ENCODE peak calls at places on chromosome 22, in nine cellular contexts. U, G, R, S, K, V, L, Q and A are unnamed samples.

GRCh38 chr22:50269573-50270301 is 443 bp downstream of the MAPK11 start:
- DNase-seq in G (no peak), R (no peak), K (no peak), L (no peak), Q (no peak), U (peak), S (no peak), V (peak), A (no peak)

GRCh38 chr22:46638601-46639431 is 18.6 kb downstream of the GRAMD4 start:
- DNase-seq in G (no peak), L (no peak), V (no peak), Q (no peak), U (no peak), K (no peak), R (no peak), S (peak), A (no peak)

GRCh38 chr22:19962909-19963806 is 21.5 kb upstream of the TXNRD2 start:
- DNase-seq in G (no peak), R (no peak), K (peak), U (peak), L (peak), V (no peak), Q (no peak), S (peak), A (no peak)

GRCh38 chr22:46652930-46653331 is 32.7 kb downstream of the GRAMD4 start:
- DNase-seq in S (no peak), V (peak), Q (no peak), G (no peak), U (peak), K (no peak), L (no peak), R (no peak), A (no peak)

GRCh38 chr22:50173221-50173982 is 2.9 kb downstream of the PANX2 start:
- DNase-seq in V (no peak), K (no peak), S (no peak), G (no peak), R (no peak), U (no peak), Q (no peak), L (no peak), A (no peak)

GRCh38 chr22:35549338-35549737 is 8.7 kb downstream of the RASD2 start:
- DNase-seq in U (no peak), G (no peak), K (no peak), R (no peak), L (no peak), Q (no peak), S (no peak), V (peak), A (no peak)

GRCh38 chr22:20777420-20778177 is 3.7 kb downstream of the SERPIND1 start:
- DNase-seq in S (no peak), G (no peak), U (peak), L (peak), K (no peak), V (no peak), Q (no peak), R (peak), A (no peak)

GRCh38 chr22:43890901-43891331 is 897 bp downstream of the PNPLA5 start:
- DNase-seq in G (no peak), U (peak), V (no peak), Q (no peak), L (no peak), R (no peak), K (no peak), S (no peak), A (no peak)

GRCh38 chr22:35861451-35861850 is 143.8 kb downstream of the APOL5 start:
- DNase-seq in U (no peak), S (no peak), R (no peak), V (no peak), K (no peak), G (no peak), L (no peak), Q (no peak), A (no peak)

GRCh38 chr22:22032099-22032905 is 49.7 kb upstream of the TOP3B start:
- DNase-seq in U (no peak), G (no peak), L (no peak), S (no peak), V (no peak), Q (no peak), R (no peak), K (no peak), A (no peak)

GRCh38 chr22:19810381-19811141 is 44.1 kb downstream of the GNB1L start:
- DNase-seq in S (no peak), U (peak), V (no peak), L (peak), K (no peak), Q (no peak), G (no peak), R (peak), A (no peak)

GRCh38 chr22:45905924-45906865 is 70.8 kb downstream of the WNT7B start:
- DNase-seq in G (peak), L (no peak), R (peak), U (peak), K (no peak), Q (no peak), V (peak), S (no peak), A (no peak)

GRCh38 chr22:19149047-19149883 is 827 bp downstream of the GSC2 start:
- DNase-seq in U (peak), L (peak), R (no peak), Q (no peak), S (no peak), K (no peak), V (no peak), G (no peak), A (no peak)

GRCh38 chr22:50183141-50183971 is 2.4 kb upstream of the TRABD start:
- DNase-seq in U (no peak), V (no peak), K (no peak), G (no peak), R (no peak), L (no peak), Q (no peak), S (no peak), A (no peak)

GRCh38 chr22:20531404-20532181 is 24.2 kb downstream of the MED15 start:
- DNase-seq in S (peak), G (no peak), R (no peak), K (peak), L (peak), V (peak), Q (no peak), U (peak), A (peak)

GRCh38 chr22:43406186-43406790 is 5.5 kb upstream of the MPPED1 start:
- DNase-seq in G (no peak), R (no peak), U (no peak), Q (no peak), K (no peak), V (no peak), L (no peak), S (no peak), A (no peak)

GRCh38 chr22:45308624-45309421 is 911 bp upstream of the FAM118A start:
- DNase-seq in S (no peak), V (no peak), G (no peak), L (peak), U (no peak), R (no peak), K (no peak), Q (no peak), A (peak)

GRCh38 chr22:44403930-44404329 is 91.2 kb upstream of the SHISAL1 start:
- DNase-seq in U (no peak), V (no peak), S (no peak), K (no peak), Q (no peak), L (no peak), G (no peak), R (no peak), A (no peak)

GRCh38 chr22:30307026-30307574 is 17.8 kb upstream of the CASTOR1 start:
- DNase-seq in L (no peak), U (no peak), S (no peak), K (no peak), V (no peak), Q (no peak), G (no peak), R (no peak), A (no peak)

GRCh38 chr22:20606041-20606783 is 98.8 kb downstream of the MED15 start:
- DNase-seq in L (peak), K (peak), U (peak), G (no peak), V (peak), S (peak), Q (peak), R (peak), A (no peak)

GRCh38 chr22:35711336-35711735 is 6.3 kb upstream of the APOL5 start:
- DNase-seq in U (no peak), Q (peak), L (no peak), G (no peak), K (no peak), S (no peak), R (no peak), V (no peak), A (no peak)

GRCh38 chr22:46456818-46457163 is 80.6 kb downstream of the CELSR1 start:
- DNase-seq in S (no peak), G (no peak), U (no peak), L (no peak), V (no peak), K (no peak), Q (no peak), R (no peak), A (no peak)

GRCh38 chr22:50715776-50716175 is 22.2 kb upstream of the ACR start:
- DNase-seq in K (no peak), V (no peak), G (no peak), U (no peak), S (no peak), L (no peak), Q (no peak), R (no peak), A (no peak)

GRCh38 chr22:49753961-49754673 is 73.6 kb downstream of the BRD1 start:
- DNase-seq in V (no peak), Q (no peak), S (no peak), K (no peak), U (no peak), G (no peak), R (no peak), L (no peak), A (no peak)

GRCh38 chr22:30399718-30400117 is 2.9 kb downstream of the SEC14L2 start:
- DNase-seq in K (no peak), G (no peak), S (no peak), U (no peak), V (no peak), Q (no peak), L (no peak), R (no peak), A (no peak)

GRCh38 chr22:43860831-43861230 is 1.5 kb downstream of the SULT4A1 start:
- DNase-seq in S (no peak), Q (no peak), K (no peak), G (no peak), L (peak), U (no peak), V (no peak), R (no peak), A (no peak)

GRCh38 chr22:20429254-20430100 is 8.1 kb downstream of the SCARF2 start:
- DNase-seq in Q (no peak), R (no peak), U (no peak), V (no peak), L (peak), K (peak), G (no peak), S (peak), A (no peak)

GRCh38 chr22:38415046-38415445 is 40.0 kb downstream of the KCNJ4 start:
- DNase-seq in R (no peak), S (no peak), K (no peak), U (no peak), V (no peak), L (no peak), G (no peak), Q (no peak), A (no peak)

GRCh38 chr22:45919504-45920286 is 57.3 kb downstream of the WNT7B start:
- DNase-seq in S (peak), R (no peak), Q (no peak), G (no peak), K (peak), L (no peak), V (no peak), U (no peak), A (no peak)

GRCh38 chr22:29269731-29270474 is 1.8 kb downstream of the EWSR1 start:
- DNase-seq in U (peak), Q (no peak), K (no peak), L (peak), R (no peak), G (no peak), V (no peak), S (no peak), A (no peak)

GRCh38 chr22:38504731-38505594 is 1.1 kb downstream of the DDX17 start:
- DNase-seq in R (no peak), V (peak), U (peak), G (no peak), L (peak), S (peak), Q (no peak), K (peak), A (no peak)

GRCh38 chr22:49897015-49897684 is 21.1 kb downstream of the ALG12 start:
- DNase-seq in G (no peak), R (no peak), U (no peak), S (no peak), V (no peak), K (no peak), Q (no peak), L (no peak), A (no peak)

GRCh38 chr22:30556388-30556787 is 9.8 kb upstream of the SEC14L6 start:
- DNase-seq in G (no peak), S (no peak), Q (no peak), L (no peak), K (no peak), R (no peak), V (no peak), U (no peak), A (no peak)

GRCh38 chr22:23305922-23306374 is 125.6 kb downstream of the BCR start:
- DNase-seq in G (peak), K (peak), U (peak), R (no peak), V (peak), Q (peak), S (peak), L (no peak), A (peak)
- H3K27ac ChIP-seq in G (peak), K (peak), U (peak), R (peak), V (peak), Q (no peak), S (peak), L (no peak), A (peak)

GRCh38 chr22:42365942-42366660 is 66.1 kb downstream of the NFAM1 start:
- DNase-seq in R (no peak), V (no peak), G (no peak), S (no peak), Q (no peak), K (no peak), U (no peak), L (no peak), A (no peak)
- H3K27ac ChIP-seq in R (no peak), V (no peak), G (peak), S (peak), Q (peak), K (no peak), U (no peak), L (peak), A (no peak)

GRCh38 chr22:26452236-26453016 is 23.4 kb downstream of the ASPHD2 start:
- DNase-seq in L (no peak), S (peak), Q (no peak), G (no peak), R (no peak), K (no peak), U (no peak), V (no peak), A (no peak)
- H3K27ac ChIP-seq in L (no peak), S (no peak), Q (no peak), G (no peak), R (no peak), K (no peak), U (no peak), V (no peak), A (peak)

DNA sequence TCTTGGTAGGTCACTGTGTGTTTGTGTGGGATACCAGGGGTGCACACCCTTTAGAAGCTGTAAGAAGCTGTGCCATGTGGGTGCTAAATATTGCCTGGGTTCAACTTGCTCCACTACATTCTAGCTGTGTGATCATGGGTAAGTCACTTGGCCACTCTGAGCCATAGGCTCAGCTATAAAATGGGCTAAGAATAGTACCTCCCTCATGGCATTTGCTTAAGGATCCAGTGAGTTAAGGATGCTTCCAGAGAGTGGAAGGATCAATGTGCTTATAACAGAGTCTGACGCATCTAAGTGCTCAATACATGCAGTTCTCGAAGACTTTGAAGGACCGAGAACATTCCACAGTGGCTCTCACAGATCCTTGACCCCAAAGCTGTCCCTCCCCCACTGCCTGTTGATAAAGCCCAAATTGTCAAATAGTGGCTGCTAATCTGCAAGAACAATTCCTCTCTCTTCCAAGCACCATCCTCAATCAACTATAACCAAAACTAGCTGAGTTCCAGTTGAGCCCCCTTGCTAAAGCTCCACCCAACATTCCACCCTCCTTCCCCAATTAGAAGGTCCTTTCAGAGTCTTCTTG is 13.2 kb upstream of the TMPRSS6 start:
- DNase-seq in S (no peak), K (no peak), G (no peak), V (no peak), L (peak), Q (no peak), R (no peak), U (no peak), A (no peak)
- H3K27ac ChIP-seq in S (no peak), K (no peak), G (no peak), V (no peak), L (no peak), Q (no peak), R (no peak), U (no peak), A (no peak)

DNA sequence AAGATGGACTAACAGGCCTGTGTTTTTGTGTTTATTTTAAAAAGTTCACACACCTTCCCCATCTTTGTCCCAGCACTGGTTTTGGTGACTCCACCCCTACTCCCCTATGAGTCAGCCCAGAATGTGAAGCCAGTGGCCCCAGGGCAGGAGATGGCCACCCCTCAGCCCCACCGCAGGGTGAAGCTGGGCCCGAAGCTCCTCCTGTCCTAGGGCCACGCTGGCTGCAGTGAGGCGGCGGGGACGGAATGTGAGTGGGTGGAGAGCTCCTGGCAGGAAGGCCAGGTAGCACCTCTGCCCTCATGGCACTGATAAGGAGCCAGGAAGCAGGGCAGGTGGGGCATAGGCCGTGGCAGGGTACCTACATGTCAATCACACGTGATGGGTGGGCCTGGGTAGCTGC is 39.9 kb downstream of the SGSM3 start:
- DNase-seq in V (no peak), L (peak), R (no peak), S (peak), U (peak), G (no peak), Q (no peak), K (no peak), A (no peak)
- H3K27ac ChIP-seq in V (no peak), L (no peak), R (no peak), S (peak), U (no peak), G (no peak), Q (no peak), K (no peak), A (no peak)

GRCh38 chr22:48513929-48514328 is 1313.7 kb downstream of the BRD1 start:
- DNase-seq in Q (no peak), S (no peak), K (no peak), L (no peak), G (no peak), R (no peak), U (no peak), V (no peak), A (no peak)

GRCh38 chr22:48510599-48510998 is 1317.1 kb downstream of the BRD1 start:
- DNase-seq in K (no peak), V (no peak), S (no peak), L (no peak), G (no peak), R (no peak), U (no peak), Q (no peak), A (no peak)

GRCh38 chr22:48513446-48513845 is 1314.2 kb downstream of the BRD1 start:
- DNase-seq in K (no peak), U (no peak), Q (no peak), L (no peak), V (no peak), R (no peak), S (no peak), G (no peak), A (no peak)

GRCh38 chr22:48511781-48512327 is 1315.8 kb downstream of the BRD1 start:
- DNase-seq in G (no peak), V (no peak), R (no peak), S (no peak), Q (no peak), K (no peak), U (no peak), L (no peak), A (no peak)

DNA sequence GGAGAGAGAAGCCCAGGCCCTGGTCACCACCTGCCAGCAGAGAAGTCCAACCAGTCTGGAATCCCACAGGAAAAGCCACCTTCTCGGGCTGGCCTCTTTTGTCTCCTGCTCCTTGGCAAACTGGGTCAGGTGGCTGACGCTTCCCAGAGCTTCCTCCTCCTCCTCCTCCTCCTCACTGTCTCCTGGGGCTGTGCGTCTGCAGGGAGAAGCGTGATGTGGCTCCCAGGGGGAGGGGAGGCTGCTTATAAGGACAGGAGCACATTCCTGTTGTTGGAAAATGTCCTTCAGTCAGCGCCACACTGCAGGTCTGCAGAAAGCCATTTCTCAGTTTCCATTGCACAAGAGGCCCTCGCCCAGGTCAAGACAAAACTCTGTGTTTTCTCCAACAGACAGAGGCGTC is 1316.5 kb downstream of the BRD1 start:
- DNase-seq in R (no peak), V (no peak), K (no peak), G (no peak), U (no peak), Q (no peak), L (no peak), S (no peak), A (peak)
- H3K27ac ChIP-seq in R (no peak), V (no peak), K (no peak), G (no peak), U (no peak), Q (no peak), L (no peak), S (no peak), A (no peak)

DNA sequence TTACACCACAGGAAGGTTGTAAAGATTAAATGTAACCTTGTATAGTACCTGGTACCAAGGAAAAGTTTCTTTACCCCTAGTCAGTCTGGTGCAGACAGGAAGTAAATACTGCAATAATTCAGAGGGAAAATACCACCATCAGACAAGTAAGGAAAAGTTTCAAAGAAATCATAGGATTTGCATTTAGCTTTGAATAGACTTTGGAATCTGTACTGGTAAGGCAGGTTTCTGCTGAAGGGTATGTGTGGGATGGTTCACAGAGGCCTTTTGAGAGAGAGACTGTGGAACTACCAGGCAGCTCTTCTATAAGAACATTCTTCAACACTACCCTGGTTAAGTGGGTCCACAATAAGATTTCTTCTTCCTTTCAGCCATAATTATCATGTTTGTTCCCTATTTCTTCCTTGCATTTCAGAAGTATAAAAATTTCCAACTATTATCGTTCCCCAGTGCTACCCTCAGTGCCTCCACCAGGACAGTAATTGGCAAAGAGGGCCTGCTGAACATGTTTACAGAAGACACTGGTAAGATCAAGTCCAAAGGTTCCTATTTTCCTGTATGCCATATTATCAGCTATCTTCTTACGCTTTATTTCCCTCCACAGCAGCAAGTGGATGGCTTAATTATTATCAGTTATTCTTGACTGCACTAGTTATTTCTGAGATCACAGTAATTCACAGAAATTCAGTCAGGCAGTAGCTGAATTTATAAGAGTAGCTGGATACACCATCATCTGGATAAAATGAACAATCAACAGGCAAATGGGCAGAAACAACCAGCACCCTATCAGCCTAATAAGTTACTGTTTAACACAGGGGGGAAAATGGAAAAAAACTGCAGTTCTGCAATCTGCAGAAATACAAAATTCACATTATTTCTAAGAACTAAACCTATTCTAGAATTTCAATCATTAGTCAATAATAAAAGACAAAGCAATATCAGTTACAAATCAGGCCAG is 48.5 kb downstream of the PITPNB start:
- DNase-seq in U (no peak), G (no peak), K (no peak), S (no peak), V (no peak), L (no peak), R (no peak), Q (no peak), A (no peak)
- H3K27ac ChIP-seq in U (no peak), G (peak), K (no peak), S (peak), V (no peak), L (no peak), R (no peak), Q (peak), A (no peak)